ENCODE peak calls at places on chromosomes 5 and 9, in six cellular contexts. Y is type B pancreatic cell, X is kidney, L is heart right ventricle, N is glutamatergic neuron, K is fibroblast of pulmonary artery. P is an unnamed sample.

GRCh38 chr9:115142090-115142489 is 24.1 kb upstream of the TNC start:
- DNase-seq in Y (no peak), X (no peak), L (no peak), N (no peak), K (no peak), P (no peak)

GRCh38 chr5:177446184-177447065 is at the start of gene PRR7:
- DNase-seq in Y (no peak), X (peak; percentile 91), L (peak; percentile 64), N (peak; percentile 68), K (peak; percentile 59), P (peak; percentile 87)

GRCh38 chr5:149563461-149563860 is 12.2 kb upstream of the CSNK1A1 start:
- DNase-seq in Y (no peak), X (no peak), L (no peak), N (no peak), K (no peak), P (no peak)

GRCh38 chr5:947626-948471 is 55.2 kb downstream of the TRIP13 start:
- DNase-seq in Y (no peak), X (no peak), L (no peak), N (no peak), K (peak; percentile 25), P (no peak)

GRCh38 chr5:173140769-173141168 is 3.6 kb upstream of the BNIP1 start:
- DNase-seq in Y (no peak), X (no peak), L (no peak), N (peak; percentile 57), K (no peak), P (no peak)

GRCh38 chr9:34992376-34992951 is 2.9 kb downstream of the DNAJB5 start:
- DNase-seq in Y (no peak), X (peak; percentile 80), L (peak; percentile 56), N (no peak), K (peak; percentile 89), P (no peak)

GRCh38 chr5:154923441-154924430 is 14.3 kb downstream of the GEMIN5 start:
- DNase-seq in Y (no peak), X (no peak), L (no peak), N (no peak), K (no peak), P (no peak)

GRCh38 chr5:107451028-107451427 is 219.7 kb downstream of the EFNA5 start:
- DNase-seq in Y (no peak), X (no peak), L (no peak), N (no peak), K (no peak), P (no peak)

GRCh38 chr5:17443333-17444125 is 54.5 kb upstream of the TAF11L2 start:
- DNase-seq in Y (no peak), X (no peak), L (no peak), N (no peak), K (no peak), P (no peak)

GRCh38 chr9:122320346-122320995 is 50.4 kb upstream of the PTGS1 start:
- DNase-seq in Y (no peak), X (no peak), L (no peak), N (no peak), K (no peak), P (no peak)

GRCh38 chr9:96856363-96857286 is 2.3 kb upstream of the ZNF782 start:
- DNase-seq in Y (no peak), X (peak; percentile 80), L (peak; percentile 47), N (peak; percentile 78), K (peak; percentile 80), P (no peak)

GRCh38 chr9:106860731-106861584 is 2.0 kb upstream of the ZNF462 start:
- DNase-seq in Y (peak; percentile 72), X (peak; percentile 81), L (peak; percentile 35), N (peak; percentile 55), K (peak; percentile 36), P (no peak)

GRCh38 chr9:137294684-137295312 is 7.3 kb downstream of the NRARP start:
- DNase-seq in Y (no peak), X (peak; percentile 76), L (peak; percentile 24), N (peak; percentile 41), K (peak; percentile 58), P (no peak)

GRCh38 chr5:89729623-89730390 is 679.7 kb downstream of the CETN3 start:
- DNase-seq in Y (no peak), X (no peak), L (no peak), N (no peak), K (no peak), P (no peak)

GRCh38 chr9:136309101-136309801 is 5.4 kb upstream of the CCDC187 start:
- DNase-seq in Y (no peak), X (peak; percentile 71), L (no peak), N (peak; percentile 47), K (no peak), P (no peak)

GRCh38 chr5:157607371-157608161 is 32.0 kb upstream of the ADAM19 start:
- DNase-seq in Y (no peak), X (no peak), L (no peak), N (no peak), K (peak; percentile 54), P (no peak)

GRCh38 chr5:176817864-176818377 is 7.6 kb downstream of the UNC5A start:
- DNase-seq in Y (no peak), X (no peak), L (no peak), N (peak; percentile 79), K (peak; percentile 14), P (peak; percentile 79)

GRCh38 chr9:134390537-134390936 is 64.3 kb downstream of the RXRA start:
- DNase-seq in Y (no peak), X (no peak), L (no peak), N (no peak), K (no peak), P (no peak)

GRCh38 chr9:72718503-72718902 is 197.1 kb downstream of the TMC1 start:
- DNase-seq in Y (no peak), X (no peak), L (no peak), N (no peak), K (no peak), P (no peak)

GRCh38 chr9:97502984-97503861 is 1.8 kb downstream of the TMOD1 start:
- DNase-seq in Y (no peak), X (no peak), L (no peak), N (no peak), K (no peak), P (no peak)

GRCh38 chr5:83400712-83401111 is 70.8 kb upstream of the VCAN start:
- DNase-seq in Y (no peak), X (no peak), L (no peak), N (no peak), K (no peak), P (no peak)

GRCh38 chr9:123081824-123082223 is 48.4 kb downstream of the GPR21 start:
- DNase-seq in Y (no peak), X (no peak), L (no peak), N (no peak), K (peak; percentile 63), P (no peak)

GRCh38 chr5:151745071-151745705 is 13.2 kb downstream of the ATOX1 start:
- DNase-seq in Y (no peak), X (peak; percentile 86), L (peak; percentile 42), N (no peak), K (peak; percentile 84), P (no peak)
- TF ChIP-seq CTCF in Y (no peak), X (no peak), L (no peak), N (no peak), K (no peak), P (no peak)

GRCh38 chr5:93793159-93793781 is 51.9 kb upstream of the POU5F2 start:
- DNase-seq in Y (no peak), X (no peak), L (no peak), N (no peak), K (no peak), P (no peak)

GRCh38 chr5:93787598-93787997 is 46.2 kb upstream of the POU5F2 start:
- DNase-seq in Y (no peak), X (no peak), L (no peak), N (no peak), K (no peak), P (no peak)

GRCh38 chr5:93791520-93791972 is 50.1 kb upstream of the POU5F2 start:
- DNase-seq in Y (no peak), X (no peak), L (no peak), N (no peak), K (peak; percentile 7), P (no peak)

GRCh38 chr5:93790401-93790800 is 49.0 kb upstream of the POU5F2 start:
- DNase-seq in Y (no peak), X (no peak), L (no peak), N (no peak), K (peak; percentile 60), P (no peak)

GRCh38 chr5:93789173-93790070 is 48.0 kb upstream of the POU5F2 start:
- DNase-seq in Y (no peak), X (no peak), L (no peak), N (no peak), K (peak; percentile 46), P (no peak)
- TF ChIP-seq CTCF in Y (peak; percentile 35), X (peak; percentile 9), L (no peak), N (no peak), K (peak; percentile 3), P (no peak)

GRCh38 chr9:92669890-92670708 is at the start of gene IPPK:
- DNase-seq in Y (peak; percentile 96), X (peak; percentile 99), L (peak; percentile 98), N (peak; percentile 96), K (peak; percentile 99), P (peak; percentile 96)
- TF ChIP-seq CTCF in Y (no peak), X (peak; percentile 22), L (no peak), N (no peak), K (no peak), P (no peak)

GRCh38 chr5:37005946-37006540 is 129.5 kb downstream of the NIPBL start:
- DNase-seq in Y (no peak), X (no peak), L (no peak), N (no peak), K (peak; percentile 61), P (no peak)
- TF ChIP-seq CTCF in Y (peak; percentile 77), X (peak; percentile 43), L (peak; percentile 63), N (peak; percentile 59), K (peak; percentile 66), P (peak; percentile 62)

GRCh38 chr9:131478911-131479310 is 23.8 kb upstream of the POMT1 start:
- DNase-seq in Y (no peak), X (peak; percentile 1), L (no peak), N (no peak), K (no peak), P (no peak)
- TF ChIP-seq CTCF in Y (no peak), X (no peak), L (no peak), N (no peak), K (no peak), P (no peak)

GRCh38 chr9:111873901-111874300 is 22.7 kb upstream of the UGCG start:
- DNase-seq in Y (no peak), X (no peak), L (no peak), N (no peak), K (peak; percentile 28), P (no peak)
- TF ChIP-seq CTCF in Y (no peak), X (no peak), L (no peak), N (no peak), K (no peak), P (no peak)

GRCh38 chr5:78573318-78573717 is 75.3 kb downstream of the LHFPL2 start:
- DNase-seq in Y (no peak), X (no peak), L (no peak), N (no peak), K (no peak), P (no peak)
- TF ChIP-seq CTCF in Y (no peak), X (no peak), L (no peak), N (no peak), K (no peak), P (no peak)

DNA sequence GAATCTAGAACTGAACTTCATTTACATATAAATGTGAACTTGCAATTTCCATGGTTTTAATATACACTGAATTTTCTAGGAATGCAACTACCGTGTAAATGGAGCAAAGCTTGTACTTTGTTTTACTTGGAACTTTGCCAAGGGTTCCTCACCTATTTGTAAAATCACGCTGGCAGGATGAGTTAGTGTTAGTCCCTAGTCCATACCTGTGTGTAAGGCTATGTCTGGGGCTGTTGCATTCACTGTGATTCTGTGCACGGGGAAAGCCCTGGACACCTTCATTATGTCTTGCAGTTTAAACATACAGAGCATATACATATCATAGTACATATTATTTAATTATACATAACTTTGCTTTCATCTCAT is 119.9 kb downstream of the PAX5 start:
- DNase-seq in Y (no peak), X (no peak), L (no peak), N (no peak), K (no peak), P (no peak)
- TF ChIP-seq CTCF in Y (no peak), X (no peak), L (no peak), N (no peak), K (no peak), P (no peak)